ENCODE peak calls at places on chromosome X, in five cellular contexts. One of them, this sample, is unnamed.

GRCh38 chrX:53223068-53223693 is 1.8 kb downstream of the KDM5C start:
- DNase-seq in HepG2: no peak
- DNase-seq in GM12878: no peak
- DNase-seq in K562: peak
- DNase-seq in H1: no peak
- DNase-seq in this sample: no peak

GRCh38 chrX:74579597-74580209 is 34.7 kb downstream of the RLIM start:
- DNase-seq in HepG2: no peak
- DNase-seq in GM12878: no peak
- DNase-seq in K562: no peak
- DNase-seq in H1: no peak
- DNase-seq in this sample: no peak

GRCh38 chrX:75061701-75062100 is 94.4 kb downstream of the ABCB7 start:
- DNase-seq in HepG2: no peak
- DNase-seq in GM12878: no peak
- DNase-seq in K562: no peak
- DNase-seq in H1: no peak
- DNase-seq in this sample: no peak

GRCh38 chrX:154051210-154051810 is 31.6 kb upstream of the IRAK1 start:
- DNase-seq in HepG2: peak
- DNase-seq in GM12878: no peak
- DNase-seq in K562: peak
- DNase-seq in H1: peak
- DNase-seq in this sample: peak

GRCh38 chrX:149472620-149473019 is 32.5 kb downstream of the IDS start:
- DNase-seq in HepG2: no peak
- DNase-seq in GM12878: no peak
- DNase-seq in K562: no peak
- DNase-seq in H1: no peak
- DNase-seq in this sample: no peak

GRCh38 chrX:1391370-1391706 is 575 bp downstream of the SLC25A6 start:
- DNase-seq in HepG2: peak
- DNase-seq in GM12878: peak
- DNase-seq in K562: peak
- DNase-seq in H1: peak
- DNase-seq in this sample: peak

GRCh38 chrX:100731441-100732281 is at the start of gene SYTL4:
- DNase-seq in HepG2: no peak
- DNase-seq in GM12878: no peak
- DNase-seq in K562: peak
- DNase-seq in H1: peak
- DNase-seq in this sample: peak

GRCh38 chrX:118181030-118181429 is 64.4 kb upstream of the KLHL13 start:
- DNase-seq in HepG2: no peak
- DNase-seq in GM12878: no peak
- DNase-seq in K562: no peak
- DNase-seq in H1: no peak
- DNase-seq in this sample: no peak

GRCh38 chrX:129490330-129490729 is 33.0 kb downstream of the SMARCA1 start:
- DNase-seq in HepG2: no peak
- DNase-seq in GM12878: no peak
- DNase-seq in K562: no peak
- DNase-seq in H1: no peak
- DNase-seq in this sample: no peak

GRCh38 chrX:141176586-141177451 is at the start of gene LDOC1:
- DNase-seq in HepG2: no peak
- DNase-seq in GM12878: no peak
- DNase-seq in K562: peak
- DNase-seq in H1: peak
- DNase-seq in this sample: peak

GRCh38 chrX:114267127-114267526 is 316.8 kb upstream of the HTR2C start:
- DNase-seq in HepG2: no peak
- DNase-seq in GM12878: no peak
- DNase-seq in K562: no peak
- DNase-seq in H1: no peak
- DNase-seq in this sample: no peak

GRCh38 chrX:153370293-153371055 is 30.7 kb downstream of the PNMA6E start:
- DNase-seq in HepG2: no peak
- DNase-seq in GM12878: no peak
- DNase-seq in K562: no peak
- DNase-seq in H1: no peak
- DNase-seq in this sample: no peak

DNA sequence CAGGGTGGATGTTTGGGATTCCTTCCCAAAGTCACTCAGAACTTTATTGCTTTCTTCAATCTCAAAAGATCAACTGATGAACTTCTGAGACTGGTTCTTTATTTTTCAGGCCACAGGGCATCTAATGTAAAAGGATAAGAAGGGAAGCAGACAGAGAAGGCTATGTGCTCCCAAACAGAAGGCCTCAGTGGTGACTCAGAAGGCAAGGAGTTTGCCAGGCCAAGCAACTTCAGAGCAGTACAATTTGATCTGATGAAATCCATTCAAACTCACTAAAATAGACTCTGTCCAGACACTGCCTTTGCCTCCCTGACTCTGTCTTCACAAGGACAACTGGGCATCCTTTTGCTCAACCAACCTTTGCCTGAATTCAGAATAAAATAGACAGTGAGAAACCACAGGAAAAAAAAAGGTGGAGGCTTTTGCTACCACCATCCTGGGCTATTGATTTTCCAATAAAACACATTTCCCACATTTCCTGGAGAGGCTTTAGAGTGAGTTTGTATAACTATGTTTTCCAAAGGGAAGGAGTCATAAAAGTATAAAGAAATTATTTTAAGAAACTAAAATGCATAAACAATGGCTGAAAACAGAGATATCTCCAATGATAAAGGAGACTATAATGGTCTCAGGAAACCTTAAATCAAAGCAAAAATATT is 55.2 kb downstream of the ARHGEF6 start:
- DNase-seq in HepG2: no peak
- DNase-seq in GM12878: no peak
- DNase-seq in K562: no peak
- DNase-seq in H1: no peak
- DNase-seq in this sample: no peak
- TF ChIP-seq CREB1 in HepG2: no peak
- TF ChIP-seq CREB1 in GM12878: no peak
- TF ChIP-seq CREB1 in K562: no peak
- TF ChIP-seq CREB1 in H1: no peak
- TF ChIP-seq CREB1 in this sample: no peak

DNA sequence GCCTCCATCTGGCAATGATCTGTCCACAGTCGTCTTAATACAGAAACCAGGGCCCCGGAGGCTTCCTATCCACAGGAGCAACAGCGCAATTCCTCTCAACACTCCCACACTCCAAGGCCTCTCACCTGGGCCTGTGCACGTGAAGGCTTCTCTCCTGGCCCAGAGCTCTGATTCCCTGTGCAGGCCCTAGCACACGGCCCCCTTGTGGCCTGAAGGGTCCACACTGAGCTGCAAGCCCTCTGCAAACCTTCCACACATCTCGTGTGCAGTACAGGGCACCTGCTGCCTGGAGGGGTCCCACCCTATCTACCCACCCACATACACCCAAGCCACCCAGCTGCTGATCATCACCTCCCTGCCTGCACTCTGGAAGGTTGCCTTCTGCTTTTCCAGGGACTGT is 150.1 kb upstream of the NUDT10 start:
- DNase-seq in HepG2: no peak
- DNase-seq in GM12878: no peak
- DNase-seq in K562: peak
- DNase-seq in H1: no peak
- DNase-seq in this sample: peak
- TF ChIP-seq CTCF in HepG2: peak
- TF ChIP-seq CTCF in GM12878: no peak
- TF ChIP-seq CTCF in K562: no peak
- TF ChIP-seq CTCF in H1: peak
- TF ChIP-seq CTCF in this sample: peak

DNA sequence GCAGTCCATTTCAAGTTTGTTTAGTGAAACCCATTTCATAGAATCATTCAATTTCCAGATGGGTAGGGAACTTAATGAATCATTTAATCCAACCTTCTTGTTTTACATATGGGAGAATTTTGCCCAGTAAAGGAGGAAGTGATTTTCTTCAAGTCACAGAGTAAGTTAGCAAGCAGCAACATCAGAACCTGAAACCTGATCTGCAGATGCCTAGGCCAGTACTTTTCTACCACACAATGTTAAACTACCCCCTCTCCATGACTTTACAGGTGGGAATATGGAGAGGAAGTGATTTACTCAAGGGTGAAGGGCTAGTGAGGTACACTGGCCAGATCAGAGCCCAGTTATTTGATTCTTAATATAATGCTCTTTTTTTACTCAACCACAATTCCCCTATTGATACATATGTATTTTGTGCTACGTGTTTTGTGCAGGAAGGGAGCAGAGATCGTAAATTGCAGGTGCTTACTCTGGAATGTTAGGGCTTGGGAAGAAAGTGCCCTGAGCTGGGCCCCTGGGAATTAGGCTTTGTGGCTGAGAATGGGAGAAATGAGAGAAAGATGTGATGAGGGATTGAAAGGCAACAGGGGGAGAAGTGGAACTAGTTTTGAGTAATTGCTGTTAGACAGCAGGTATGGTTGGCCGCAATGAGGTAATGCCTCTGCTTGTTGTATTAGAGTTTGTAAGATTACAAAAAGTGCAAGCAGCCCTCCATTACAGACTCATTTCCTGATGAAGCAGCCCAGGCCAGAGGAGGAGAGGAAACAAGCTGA is 6.8 kb downstream of the LHFPL1 start:
- DNase-seq in HepG2: no peak
- DNase-seq in GM12878: no peak
- DNase-seq in K562: no peak
- DNase-seq in H1: no peak
- DNase-seq in this sample: peak
- H2AFZ ChIP-seq in HepG2: no peak
- H2AFZ ChIP-seq in GM12878: no peak
- H2AFZ ChIP-seq in K562: no peak
- H2AFZ ChIP-seq in H1: no peak
- H2AFZ ChIP-seq in this sample: no peak

DNA sequence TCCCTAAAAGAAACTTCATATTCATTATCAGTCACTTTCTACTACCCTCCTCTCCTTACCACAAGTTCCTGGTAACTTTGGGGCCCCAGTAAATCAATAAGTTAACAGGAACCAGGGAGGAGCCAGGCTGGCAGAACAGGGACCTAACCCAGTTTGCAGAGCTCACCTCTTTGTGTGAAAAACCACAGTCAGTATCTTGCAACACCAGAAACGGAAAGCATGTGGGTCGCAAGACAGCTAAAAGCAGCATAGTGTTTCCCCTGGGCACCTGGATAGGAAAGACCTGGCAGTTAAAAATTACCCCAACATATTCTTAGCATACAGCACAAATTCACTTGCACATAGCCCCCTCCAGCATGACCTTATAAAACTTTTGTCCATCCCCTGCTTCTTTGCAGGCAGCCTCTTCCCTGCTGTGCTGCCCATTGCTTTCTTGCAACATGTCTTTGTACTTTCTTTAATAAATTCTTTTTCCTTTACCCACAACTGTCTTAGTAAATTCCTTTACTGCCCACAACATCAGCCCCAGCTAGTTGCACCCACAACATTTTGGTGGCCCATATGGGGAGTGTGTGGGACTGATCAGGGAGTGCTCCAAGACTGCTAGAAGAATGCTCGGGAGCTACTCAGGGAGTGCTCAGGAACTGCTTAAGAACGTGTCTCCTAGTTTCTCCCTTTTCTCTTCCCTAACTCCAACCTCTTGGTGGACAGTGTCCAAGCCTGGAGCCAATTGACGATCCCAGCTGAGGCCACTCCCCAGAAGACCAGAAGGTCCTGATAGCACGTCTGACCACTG is 83.4 kb downstream of the MSN start:
- DNase-seq in HepG2: no peak
- DNase-seq in GM12878: peak
- DNase-seq in K562: no peak
- DNase-seq in H1: no peak
- DNase-seq in this sample: no peak
- TF ChIP-seq CREB1 in HepG2: no peak
- TF ChIP-seq CREB1 in GM12878: no peak
- TF ChIP-seq CREB1 in K562: no peak
- TF ChIP-seq CREB1 in H1: no peak
- TF ChIP-seq CREB1 in this sample: no peak

DNA sequence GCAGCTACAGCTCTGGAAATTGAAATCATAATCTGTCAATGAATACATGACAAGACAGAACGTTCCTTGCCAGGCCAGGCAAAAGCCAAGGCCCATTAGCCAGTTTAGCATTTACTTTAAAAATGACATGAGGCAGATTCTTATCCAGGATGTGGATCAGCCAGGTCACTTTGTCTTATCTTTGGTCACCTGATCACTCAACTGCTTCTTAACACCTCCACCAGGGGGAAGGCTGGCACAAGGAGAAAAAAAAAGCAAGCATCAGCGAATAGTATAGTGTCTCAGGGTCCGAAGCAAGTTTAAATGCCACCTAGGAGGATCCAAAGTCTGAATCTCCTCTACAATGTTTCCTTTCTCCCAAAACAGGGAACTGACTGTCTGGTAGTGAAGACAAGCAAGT is 18.8 kb downstream of the ATP1B4 start:
- DNase-seq in HepG2: peak
- DNase-seq in GM12878: no peak
- DNase-seq in K562: peak
- DNase-seq in H1: no peak
- DNase-seq in this sample: peak
- TF ChIP-seq CTCF in HepG2: peak
- TF ChIP-seq CTCF in GM12878: peak
- TF ChIP-seq CTCF in K562: peak
- TF ChIP-seq CTCF in H1: no peak
- TF ChIP-seq CTCF in this sample: peak

GRCh38 chrX:107628662-107629532 is 587 bp downstream of the PRPS1 start:
- DNase-seq in HepG2: peak
- DNase-seq in GM12878: no peak
- DNase-seq in K562: peak
- DNase-seq in H1: peak
- DNase-seq in this sample: peak
- H2AFZ ChIP-seq in HepG2: peak
- H2AFZ ChIP-seq in GM12878: peak
- H2AFZ ChIP-seq in K562: peak
- H2AFZ ChIP-seq in H1: no peak
- H2AFZ ChIP-seq in this sample: no peak

GRCh38 chrX:125202486-125203378 is 116.9 kb upstream of the TEX13C start:
- DNase-seq in HepG2: no peak
- DNase-seq in GM12878: no peak
- DNase-seq in K562: no peak
- DNase-seq in H1: peak
- DNase-seq in this sample: peak
- TF ChIP-seq CREB1 in HepG2: no peak
- TF ChIP-seq CREB1 in GM12878: no peak
- TF ChIP-seq CREB1 in K562: no peak
- TF ChIP-seq CREB1 in H1: no peak
- TF ChIP-seq CREB1 in this sample: no peak